ENCODE peak calls at places on chromosome 21, in six cellular contexts. One of them, this sample, is unnamed.

GRCh38 chr21:39387461-39388037 is 38.7 kb upstream of the HMGN1 start:
- DNase-seq in foreskin fibroblast: peak; percentile 78
- DNase-seq in astrocyte of the spinal cord: peak; percentile 73
- DNase-seq in AG04450: peak; percentile 72
- DNase-seq in tibial nerve: peak; percentile 79
- DNase-seq in cardiac muscle cell: peak; percentile 91
- DNase-seq in this sample: peak; percentile 64

GRCh38 chr21:25421327-25422028 is 185.8 kb downstream of the MRPL39 start:
- DNase-seq in foreskin fibroblast: peak; percentile 30
- DNase-seq in astrocyte of the spinal cord: peak; percentile 54
- DNase-seq in AG04450: peak; percentile 21
- DNase-seq in tibial nerve: no peak
- DNase-seq in cardiac muscle cell: peak; percentile 45
- DNase-seq in this sample: peak; percentile 28

GRCh38 chr21:43778469-43779335 is 2.6 kb upstream of the CSTB start:
- DNase-seq in foreskin fibroblast: no peak
- DNase-seq in astrocyte of the spinal cord: peak; percentile 53
- DNase-seq in AG04450: no peak
- DNase-seq in tibial nerve: no peak
- DNase-seq in cardiac muscle cell: no peak
- DNase-seq in this sample: no peak

GRCh38 chr21:38148046-38148445 is 108.7 kb upstream of the KCNJ15 start:
- DNase-seq in foreskin fibroblast: no peak
- DNase-seq in astrocyte of the spinal cord: no peak
- DNase-seq in AG04450: no peak
- DNase-seq in tibial nerve: no peak
- DNase-seq in cardiac muscle cell: no peak
- DNase-seq in this sample: no peak

GRCh38 chr21:38821959-38822682 is 16.4 kb downstream of the ETS2 start:
- DNase-seq in foreskin fibroblast: no peak
- DNase-seq in astrocyte of the spinal cord: no peak
- DNase-seq in AG04450: no peak
- DNase-seq in tibial nerve: no peak
- DNase-seq in cardiac muscle cell: no peak
- DNase-seq in this sample: no peak

GRCh38 chr21:15895142-15896106 is 165.6 kb downstream of the USP25 start:
- DNase-seq in foreskin fibroblast: no peak
- DNase-seq in astrocyte of the spinal cord: peak; percentile 42
- DNase-seq in AG04450: no peak
- DNase-seq in tibial nerve: no peak
- DNase-seq in cardiac muscle cell: peak; percentile 10
- DNase-seq in this sample: peak; percentile 52

GRCh38 chr21:26125433-26126167 is 45.0 kb downstream of the APP start:
- DNase-seq in foreskin fibroblast: no peak
- DNase-seq in astrocyte of the spinal cord: no peak
- DNase-seq in AG04450: no peak
- DNase-seq in tibial nerve: no peak
- DNase-seq in cardiac muscle cell: no peak
- DNase-seq in this sample: no peak

GRCh38 chr21:37742532-37742931 is 173.7 kb downstream of the KCNJ6 start:
- DNase-seq in foreskin fibroblast: peak; percentile 9
- DNase-seq in astrocyte of the spinal cord: no peak
- DNase-seq in AG04450: no peak
- DNase-seq in tibial nerve: no peak
- DNase-seq in cardiac muscle cell: no peak
- DNase-seq in this sample: no peak

GRCh38 chr21:14740692-14741091 is 194.6 kb upstream of the SAMSN1 start:
- DNase-seq in foreskin fibroblast: no peak
- DNase-seq in astrocyte of the spinal cord: no peak
- DNase-seq in AG04450: no peak
- DNase-seq in tibial nerve: no peak
- DNase-seq in cardiac muscle cell: no peak
- DNase-seq in this sample: no peak

GRCh38 chr21:15289896-15290841 is 225.4 kb upstream of the NRIP1 start:
- DNase-seq in foreskin fibroblast: no peak
- DNase-seq in astrocyte of the spinal cord: no peak
- DNase-seq in AG04450: no peak
- DNase-seq in tibial nerve: no peak
- DNase-seq in cardiac muscle cell: no peak
- DNase-seq in this sample: no peak

GRCh38 chr21:38751379-38752050 is 54.2 kb upstream of the ETS2 start:
- DNase-seq in foreskin fibroblast: no peak
- DNase-seq in astrocyte of the spinal cord: peak; percentile 76
- DNase-seq in AG04450: no peak
- DNase-seq in tibial nerve: peak; percentile 63
- DNase-seq in cardiac muscle cell: peak; percentile 95
- DNase-seq in this sample: peak; percentile 79

GRCh38 chr21:39072468-39072867 is 110.8 kb downstream of the PSMG1 start:
- DNase-seq in foreskin fibroblast: no peak
- DNase-seq in astrocyte of the spinal cord: no peak
- DNase-seq in AG04450: no peak
- DNase-seq in tibial nerve: no peak
- DNase-seq in cardiac muscle cell: no peak
- DNase-seq in this sample: no peak

GRCh38 chr21:27134513-27134912 is 167.6 kb upstream of the ADAMTS5 start:
- DNase-seq in foreskin fibroblast: peak; percentile 21
- DNase-seq in astrocyte of the spinal cord: peak; percentile 2
- DNase-seq in AG04450: no peak
- DNase-seq in tibial nerve: no peak
- DNase-seq in cardiac muscle cell: peak; percentile 23
- DNase-seq in this sample: no peak

GRCh38 chr21:15160136-15160535 is 95.3 kb upstream of the NRIP1 start:
- DNase-seq in foreskin fibroblast: no peak
- DNase-seq in astrocyte of the spinal cord: no peak
- DNase-seq in AG04450: no peak
- DNase-seq in tibial nerve: no peak
- DNase-seq in cardiac muscle cell: no peak
- DNase-seq in this sample: no peak

GRCh38 chr21:37636152-37636860 is 269.7 kb downstream of the DYRK1A start:
- DNase-seq in foreskin fibroblast: peak; percentile 79
- DNase-seq in astrocyte of the spinal cord: peak; percentile 56
- DNase-seq in AG04450: peak; percentile 16
- DNase-seq in tibial nerve: no peak
- DNase-seq in cardiac muscle cell: peak; percentile 37
- DNase-seq in this sample: no peak

GRCh38 chr21:38645282-38645681 is 147.0 kb upstream of the ERG start:
- DNase-seq in foreskin fibroblast: peak; percentile 68
- DNase-seq in astrocyte of the spinal cord: peak; percentile 87
- DNase-seq in AG04450: peak; percentile 34
- DNase-seq in tibial nerve: no peak
- DNase-seq in cardiac muscle cell: peak; percentile 48
- DNase-seq in this sample: peak; percentile 70

GRCh38 chr21:19557488-19557887 is 1153.9 kb upstream of the TMPRSS15 start:
- DNase-seq in foreskin fibroblast: no peak
- DNase-seq in astrocyte of the spinal cord: no peak
- DNase-seq in AG04450: no peak
- DNase-seq in tibial nerve: no peak
- DNase-seq in cardiac muscle cell: no peak
- DNase-seq in this sample: no peak

GRCh38 chr21:16437586-16437985 is 707.8 kb downstream of the USP25 start:
- DNase-seq in foreskin fibroblast: no peak
- DNase-seq in astrocyte of the spinal cord: no peak
- DNase-seq in AG04450: no peak
- DNase-seq in tibial nerve: no peak
- DNase-seq in cardiac muscle cell: no peak
- DNase-seq in this sample: no peak

GRCh38 chr21:21184771-21185528 is 186.7 kb downstream of the NCAM2 start:
- DNase-seq in foreskin fibroblast: no peak
- DNase-seq in astrocyte of the spinal cord: no peak
- DNase-seq in AG04450: no peak
- DNase-seq in tibial nerve: no peak
- DNase-seq in cardiac muscle cell: no peak
- DNase-seq in this sample: no peak

GRCh38 chr21:39630191-39630591 is 17.5 kb downstream of the B3GALT5 start:
- DNase-seq in foreskin fibroblast: no peak
- DNase-seq in astrocyte of the spinal cord: peak; percentile 69
- DNase-seq in AG04450: no peak
- DNase-seq in tibial nerve: no peak
- DNase-seq in cardiac muscle cell: no peak
- DNase-seq in this sample: peak; percentile 47

GRCh38 chr21:39690454-39690853 is 54.5 kb upstream of the IGSF5 start:
- DNase-seq in foreskin fibroblast: no peak
- DNase-seq in astrocyte of the spinal cord: no peak
- DNase-seq in AG04450: no peak
- DNase-seq in tibial nerve: no peak
- DNase-seq in cardiac muscle cell: no peak
- DNase-seq in this sample: no peak

GRCh38 chr21:43297411-43297981 is 128.7 kb downstream of the CRYAA start:
- DNase-seq in foreskin fibroblast: no peak
- DNase-seq in astrocyte of the spinal cord: no peak
- DNase-seq in AG04450: no peak
- DNase-seq in tibial nerve: no peak
- DNase-seq in cardiac muscle cell: no peak
- DNase-seq in this sample: no peak

GRCh38 chr21:26777166-26777565 is 68.0 kb downstream of the ADAMTS1 start:
- DNase-seq in foreskin fibroblast: no peak
- DNase-seq in astrocyte of the spinal cord: no peak
- DNase-seq in AG04450: no peak
- DNase-seq in tibial nerve: no peak
- DNase-seq in cardiac muscle cell: peak; percentile 39
- DNase-seq in this sample: no peak

GRCh38 chr21:31363720-31364119 is 19.7 kb upstream of the TIAM1 start:
- DNase-seq in foreskin fibroblast: no peak
- DNase-seq in astrocyte of the spinal cord: peak; percentile 53
- DNase-seq in AG04450: no peak
- DNase-seq in tibial nerve: no peak
- DNase-seq in cardiac muscle cell: no peak
- DNase-seq in this sample: no peak

GRCh38 chr21:37565530-37566223 is 199.1 kb downstream of the DYRK1A start:
- DNase-seq in foreskin fibroblast: peak; percentile 59
- DNase-seq in astrocyte of the spinal cord: peak; percentile 46
- DNase-seq in AG04450: no peak
- DNase-seq in tibial nerve: no peak
- DNase-seq in cardiac muscle cell: no peak
- DNase-seq in this sample: no peak

GRCh38 chr21:24076179-24076578 is 1531.1 kb downstream of the MRPL39 start:
- DNase-seq in foreskin fibroblast: no peak
- DNase-seq in astrocyte of the spinal cord: peak; percentile 28
- DNase-seq in AG04450: peak; percentile 10
- DNase-seq in tibial nerve: no peak
- DNase-seq in cardiac muscle cell: peak; percentile 43
- DNase-seq in this sample: peak; percentile 26

GRCh38 chr21:42841156-42841915 is 38.0 kb downstream of the WDR4 start:
- DNase-seq in foreskin fibroblast: no peak
- DNase-seq in astrocyte of the spinal cord: no peak
- DNase-seq in AG04450: no peak
- DNase-seq in tibial nerve: peak; percentile 6
- DNase-seq in cardiac muscle cell: no peak
- DNase-seq in this sample: no peak

GRCh38 chr21:43733529-43734071 is 14.7 kb downstream of the PDXK start:
- DNase-seq in foreskin fibroblast: peak; percentile 61
- DNase-seq in astrocyte of the spinal cord: peak; percentile 59
- DNase-seq in AG04450: no peak
- DNase-seq in tibial nerve: peak; percentile 63
- DNase-seq in cardiac muscle cell: peak; percentile 64
- DNase-seq in this sample: no peak

DNA sequence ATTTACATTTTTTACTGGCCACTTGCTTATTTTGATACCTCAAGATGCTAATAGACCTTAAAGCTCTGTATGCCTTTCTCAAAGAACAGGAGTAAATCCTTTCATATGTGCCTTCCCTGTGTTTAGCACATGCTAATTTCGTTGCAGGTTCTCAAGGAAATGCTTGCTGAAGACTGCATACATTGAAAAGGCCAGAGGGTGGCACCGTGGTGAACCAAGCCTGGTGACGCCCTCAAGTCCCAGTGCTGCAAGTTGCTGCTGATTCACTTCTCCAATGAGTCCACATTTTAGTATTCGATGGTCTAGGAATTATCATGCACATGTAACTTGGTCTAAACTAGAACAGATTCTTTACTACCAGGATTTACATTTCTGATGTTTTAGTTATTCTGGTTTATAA is 94.1 kb downstream of the CLDN17 start:
- DNase-seq in foreskin fibroblast: no peak
- DNase-seq in astrocyte of the spinal cord: peak; percentile 1
- DNase-seq in AG04450: no peak
- DNase-seq in tibial nerve: no peak
- DNase-seq in cardiac muscle cell: peak; percentile 50
- DNase-seq in this sample: peak; percentile 4
- TF ChIP-seq CTCF in foreskin fibroblast: no peak
- TF ChIP-seq CTCF in astrocyte of the spinal cord: no peak
- TF ChIP-seq CTCF in AG04450: no peak
- TF ChIP-seq CTCF in tibial nerve: no peak
- TF ChIP-seq CTCF in cardiac muscle cell: peak; percentile 32
- TF ChIP-seq CTCF in this sample: peak; percentile 18

GRCh38 chr21:33019516-33019884 is 6.2 kb upstream of the OLIG2 start:
- DNase-seq in foreskin fibroblast: no peak
- DNase-seq in astrocyte of the spinal cord: no peak
- DNase-seq in AG04450: no peak
- DNase-seq in tibial nerve: no peak
- DNase-seq in cardiac muscle cell: no peak
- DNase-seq in this sample: no peak
- H3K4me3 ChIP-seq in foreskin fibroblast: no peak overlapping the region
- H3K4me3 ChIP-seq in astrocyte of the spinal cord: no peak overlapping the region
- H3K4me3 ChIP-seq in AG04450: no peak overlapping the region
- H3K4me3 ChIP-seq in tibial nerve: peak overlapping the region; percentile 28
- H3K4me3 ChIP-seq in cardiac muscle cell: peak overlapping the region; percentile 19
- H3K4me3 ChIP-seq in this sample: no peak overlapping the region

GRCh38 chr21:41566500-41567014 is 58.6 kb upstream of the TMPRSS2 start:
- DNase-seq in foreskin fibroblast: no peak
- DNase-seq in astrocyte of the spinal cord: no peak
- DNase-seq in AG04450: no peak
- DNase-seq in tibial nerve: no peak
- DNase-seq in cardiac muscle cell: no peak
- DNase-seq in this sample: no peak
- TF ChIP-seq CTCF in foreskin fibroblast: no peak
- TF ChIP-seq CTCF in astrocyte of the spinal cord: no peak
- TF ChIP-seq CTCF in AG04450: no peak
- TF ChIP-seq CTCF in tibial nerve: no peak
- TF ChIP-seq CTCF in cardiac muscle cell: no peak
- TF ChIP-seq CTCF in this sample: no peak

DNA sequence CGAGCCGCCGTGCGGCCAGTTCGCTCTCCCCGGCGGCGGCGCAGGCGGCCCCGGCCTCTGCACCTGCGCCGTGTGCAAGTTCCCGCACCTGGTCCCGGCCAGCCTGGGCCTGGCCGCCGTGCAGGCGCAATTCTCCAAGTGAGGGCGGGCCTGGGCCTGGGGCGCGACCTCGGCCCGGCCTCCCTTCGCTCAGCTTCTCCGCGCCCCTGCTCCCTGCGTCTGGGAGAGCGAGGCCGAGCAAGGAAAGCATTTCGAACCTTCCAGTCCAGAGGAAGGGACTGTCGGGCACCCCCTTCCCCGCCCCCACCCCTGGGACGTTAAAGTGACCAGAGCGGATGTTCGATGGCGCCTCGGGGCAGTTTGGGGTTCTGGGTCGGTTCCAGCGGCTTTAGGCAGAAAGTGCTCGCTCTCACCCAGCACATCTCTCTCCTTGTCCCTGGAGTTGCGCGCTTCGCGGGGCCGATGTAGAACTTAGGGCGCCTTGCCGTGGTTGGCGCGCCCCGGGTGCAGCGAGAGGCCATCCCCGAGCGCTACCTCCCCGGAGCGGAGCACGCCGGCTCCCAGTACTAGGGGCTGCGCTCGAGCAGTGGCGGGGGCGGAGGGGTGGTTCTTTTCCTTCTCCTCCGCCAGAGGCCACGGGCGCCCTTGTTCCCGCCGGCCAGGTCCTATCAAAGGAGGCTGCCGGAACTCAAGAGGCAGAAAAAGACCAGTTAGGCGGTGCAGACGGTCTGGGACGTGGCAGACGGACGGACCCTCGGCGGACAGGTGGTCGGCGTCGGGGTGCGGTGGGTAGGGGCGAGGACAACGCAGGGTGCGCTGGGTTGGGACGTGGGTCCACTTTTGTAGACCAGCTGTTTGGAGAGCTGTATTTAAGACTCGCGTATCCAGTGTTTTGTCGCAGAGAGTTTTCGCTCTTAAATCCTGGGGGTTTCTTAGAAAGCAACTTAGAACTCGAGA is 1.3 kb downstream of the OLIG1 start:
- DNase-seq in foreskin fibroblast: no peak
- DNase-seq in astrocyte of the spinal cord: peak; percentile 15
- DNase-seq in AG04450: no peak
- DNase-seq in tibial nerve: no peak
- DNase-seq in cardiac muscle cell: peak; percentile 4
- DNase-seq in this sample: no peak
- H3K4me3 ChIP-seq in foreskin fibroblast: no peak overlapping the region
- H3K4me3 ChIP-seq in astrocyte of the spinal cord: no peak overlapping the region
- H3K4me3 ChIP-seq in AG04450: no peak overlapping the region
- H3K4me3 ChIP-seq in tibial nerve: peak overlapping the region; percentile 52
- H3K4me3 ChIP-seq in cardiac muscle cell: peak overlapping the region; percentile 37
- H3K4me3 ChIP-seq in this sample: peak overlapping the region; percentile 21